ENCODE peak calls at places on chromosomes 12 and 14, in four cellular contexts. H is SK-N-SH, Z is HepG2, X is GM12878. U is an unnamed sample.

GRCh38 chr12:132887513-132888341 is at the start of gene CHFR:
- DNase-seq in H (peak), Z (peak), X (peak), U (peak)

GRCh38 chr12:51293693-51294092 is 23.5 kb upstream of the SMAGP start:
- DNase-seq in H (no peak), Z (no peak), X (no peak), U (no peak)

GRCh38 chr12:40063424-40063823 is 42.5 kb downstream of the SLC2A13 start:
- DNase-seq in H (no peak), Z (no peak), X (no peak), U (no peak)

GRCh38 chr14:50056457-50056856 is 59.9 kb downstream of the VCPKMT start:
- DNase-seq in H (no peak), Z (no peak), X (no peak), U (no peak)

GRCh38 chr14:93002851-93003298 is 79.9 kb downstream of the CHGA start:
- DNase-seq in H (no peak), Z (peak), X (no peak), U (peak)

GRCh38 chr12:2641761-2642160 is 153.0 kb upstream of the FKBP4 start:
- DNase-seq in H (no peak), Z (no peak), X (no peak), U (no peak)

GRCh38 chr12:26648584-26648983 is 184.4 kb downstream of the ITPR2 start:
- DNase-seq in H (no peak), Z (no peak), X (no peak), U (no peak)

GRCh38 chr12:120286768-120287490 is 4.8 kb downstream of the RNU4-2 start:
- DNase-seq in H (no peak), Z (no peak), X (no peak), U (no peak)

GRCh38 chr14:101849125-101849524 is 87.6 kb downstream of the PPP2R5C start:
- DNase-seq in H (no peak), Z (no peak), X (no peak), U (peak)

GRCh38 chr12:66751432-66752113 is 72.7 kb upstream of the GRIP1 start:
- DNase-seq in H (no peak), Z (no peak), X (no peak), U (no peak)

GRCh38 chr14:68210729-68211299 is 391.2 kb downstream of the RAD51B start:
- DNase-seq in H (no peak), Z (peak), X (peak), U (peak)

GRCh38 chr12:45208604-45209487 is 7.0 kb upstream of the ANO6 start:
- DNase-seq in H (no peak), Z (peak), X (no peak), U (no peak)

GRCh38 chr12:21849878-21850277 is 75.4 kb upstream of the KCNJ8 start:
- DNase-seq in H (no peak), Z (no peak), X (no peak), U (no peak)

GRCh38 chr14:65286443-65286842 is 126.1 kb upstream of the FUT8 start:
- DNase-seq in H (peak), Z (peak), X (no peak), U (no peak)

GRCh38 chr14:94826774-94827173 is 56.9 kb upstream of the GSC start:
- DNase-seq in H (no peak), Z (peak), X (no peak), U (no peak)

GRCh38 chr14:77248666-77249065 is 22.3 kb downstream of the NGB start:
- DNase-seq in H (no peak), Z (no peak), X (no peak), U (no peak)

GRCh38 chr12:88985631-88986030 is 366.7 kb downstream of the DUSP6 start:
- DNase-seq in H (no peak), Z (no peak), X (no peak), U (no peak)

GRCh38 chr12:92010853-92011701 is 134.6 kb downstream of the BTG1 start:
- DNase-seq in H (no peak), Z (no peak), X (no peak), U (no peak)

GRCh38 chr12:116539361-116539771 is 19.8 kb upstream of the MAP1LC3B2 start:
- DNase-seq in H (no peak), Z (no peak), X (no peak), U (no peak)

GRCh38 chr12:73699318-73699717 is 838.3 kb upstream of the ATXN7L3B start:
- DNase-seq in H (no peak), Z (no peak), X (no peak), U (no peak)

GRCh38 chr12:109820921-109821381 is 12.2 kb downstream of the TRPV4 start:
- DNase-seq in H (no peak), Z (no peak), X (no peak), U (no peak)

GRCh38 chr12:47249719-47250506 is 170.2 kb upstream of the AMIGO2 start:
- DNase-seq in H (no peak), Z (no peak), X (no peak), U (peak)

GRCh38 chr14:100714205-100714781 is 12.4 kb upstream of the DLK1 start:
- DNase-seq in H (no peak), Z (no peak), X (no peak), U (no peak)

GRCh38 chr12:116943419-116944372 is 32.9 kb downstream of the FBXW8 start:
- DNase-seq in H (no peak), Z (no peak), X (no peak), U (peak)

GRCh38 chr12:95437565-95437964 is 36.4 kb upstream of the METAP2 start:
- DNase-seq in H (no peak), Z (no peak), X (no peak), U (no peak)

GRCh38 chr12:6461401-6462233 is 8.9 kb downstream of the VAMP1 start:
- DNase-seq in H (no peak), Z (no peak), X (peak), U (no peak)

GRCh38 chr12:72453079-72453478 is 180.9 kb downstream of the TRHDE start:
- DNase-seq in H (no peak), Z (no peak), X (no peak), U (no peak)

GRCh38 chr12:108310489-108310888 is 28.6 kb downstream of the CMKLR1 start:
- DNase-seq in H (peak), Z (no peak), X (no peak), U (peak)
- TF ChIP-seq REST in H (no peak), Z (no peak), X (no peak), U (no peak)

DNA sequence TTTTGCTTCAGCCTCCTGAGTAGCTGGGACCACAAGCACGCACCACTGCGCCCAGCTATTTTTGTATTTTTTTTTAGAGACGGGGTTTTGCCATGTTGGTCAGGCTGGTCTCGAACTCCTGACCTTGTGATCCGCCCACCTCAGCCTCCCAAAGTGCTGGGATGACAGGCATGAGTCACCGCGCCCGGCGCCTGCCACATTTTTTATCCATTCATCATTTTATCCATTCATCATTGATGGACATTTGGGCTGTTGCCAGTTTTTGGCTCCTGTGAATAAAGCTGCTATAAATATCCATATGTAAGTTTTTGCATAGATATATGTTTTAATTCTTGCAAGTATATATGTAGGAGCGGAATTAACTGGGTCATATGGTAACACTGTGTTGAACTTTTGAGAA is 79.5 kb downstream of the DAAM1 start:
- DNase-seq in H (no peak), Z (no peak), X (no peak), U (no peak)
- TF ChIP-seq MXI1 in H (no peak), Z (no peak), X (no peak), U (no peak)

GRCh38 chr12:56935752-56936151 is 1.5 kb upstream of the SDR9C7 start:
- DNase-seq in H (no peak), Z (no peak), X (no peak), U (no peak)

GRCh38 chr12:56943878-56944277 is 9.7 kb upstream of the SDR9C7 start:
- DNase-seq in H (no peak), Z (no peak), X (no peak), U (no peak)

GRCh38 chr12:56941299-56942017 is 7.2 kb upstream of the SDR9C7 start:
- DNase-seq in H (no peak), Z (peak), X (peak), U (peak)
- TF ChIP-seq REST in H (no peak), Z (peak), X (no peak), U (no peak)

DNA sequence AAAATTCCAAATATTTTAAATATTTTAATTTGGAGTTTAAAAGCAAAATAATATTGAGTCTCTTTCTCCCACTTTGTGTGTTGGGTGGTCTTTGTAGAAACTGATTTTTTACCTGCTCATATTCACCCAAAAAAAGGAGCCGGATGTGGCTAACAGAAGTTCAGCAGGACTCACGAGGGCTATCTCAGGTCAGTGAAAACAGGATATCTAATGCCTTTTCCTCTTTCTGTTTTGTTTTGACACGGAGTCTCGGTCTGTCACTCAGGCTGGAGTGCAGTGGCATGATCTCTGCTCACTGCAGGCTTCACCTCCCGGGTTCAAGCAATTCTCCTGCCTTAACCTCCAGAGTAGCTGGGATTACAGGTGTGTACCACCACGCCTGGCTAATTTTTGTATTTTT is 30.8 kb downstream of the COA8 start:
- DNase-seq in H (no peak), Z (no peak), X (peak), U (no peak)
- TF ChIP-seq MXI1 in H (no peak), Z (no peak), X (no peak), U (no peak)

GRCh38 chr14:33950320-33951182 is at the start of gene EGLN3:
- DNase-seq in H (peak), Z (peak), X (no peak), U (peak)
- TF ChIP-seq REST in H (no peak), Z (peak), X (no peak), U (no peak)

U was measured in K562.